ENCODE peak calls at places on chromosome 13, in ten cellular contexts. T is HAP-1, V is fibroblast of pulmonary artery, K is PC-3, F is AG04449, C is hepatocyte, W is foreskin fibroblast, H is left ventricle myocardium inferior, Y is Caco-2, P is thoracic aorta. S is an unnamed sample.

GRCh38 chr13:49367640-49368431 is 76.0 kb downstream of the CAB39L start:
- DNase-seq in F (no peak), T (peak; percentile 47), K (no peak), H (no peak), V (peak; percentile 38), Y (no peak), C (no peak), P (no peak), W (no peak), S (no peak)

GRCh38 chr13:25085125-25085742 is 10.7 kb upstream of the PABPC3 start:
- DNase-seq in W (peak; percentile 12), K (peak; percentile 63), C (peak; percentile 69), Y (peak; percentile 60), F (no peak), H (no peak), P (no peak), V (peak; percentile 49), T (peak; percentile 75), S (no peak)

GRCh38 chr13:21282065-21282464 is 105.6 kb downstream of the MRPL57 start:
- DNase-seq in F (no peak), V (no peak), P (no peak), Y (no peak), W (no peak), H (no peak), K (no peak), T (no peak), C (no peak), S (no peak)

GRCh38 chr13:99559560-99559959 is 58.3 kb downstream of the TM9SF2 start:
- DNase-seq in H (no peak), W (no peak), C (no peak), Y (no peak), T (no peak), K (no peak), P (no peak), F (no peak), V (no peak), S (no peak)

GRCh38 chr13:85590231-85590931 is 208.8 kb downstream of the SLITRK6 start:
- DNase-seq in Y (no peak), V (peak; percentile 6), P (no peak), T (no peak), H (no peak), F (no peak), K (peak; percentile 78), W (no peak), C (no peak), S (no peak)

GRCh38 chr13:68749801-68750200 is 1357.8 kb upstream of the ATXN8OS start:
- DNase-seq in K (peak; percentile 52), C (no peak), F (no peak), V (no peak), T (no peak), W (no peak), Y (no peak), H (no peak), P (no peak), S (no peak)

GRCh38 chr13:85661639-85662038 is 137.6 kb downstream of the SLITRK6 start:
- DNase-seq in Y (no peak), W (no peak), F (no peak), T (no peak), C (no peak), H (no peak), V (no peak), P (no peak), K (no peak), S (no peak)

GRCh38 chr13:34108396-34108795 is 290.4 kb downstream of the RFC3 start:
- DNase-seq in V (peak; percentile 8), F (no peak), C (peak; percentile 19), P (no peak), H (no peak), Y (peak; percentile 30), T (no peak), K (peak; percentile 11), W (no peak), S (no peak)

GRCh38 chr13:82766732-82767321 is 1115.4 kb downstream of the SLITRK1 start:
- DNase-seq in K (no peak), F (no peak), W (no peak), V (no peak), H (no peak), P (no peak), Y (no peak), T (no peak), C (no peak), S (no peak)

GRCh38 chr13:25756251-25756650 is 295.6 kb downstream of the SHISA2 start:
- DNase-seq in C (no peak), H (no peak), V (no peak), K (no peak), T (no peak), P (no peak), F (no peak), W (no peak), Y (no peak), S (no peak)

GRCh38 chr13:110067355-110068175 is 239.4 kb downstream of the COL4A1 start:
- DNase-seq in P (no peak), K (no peak), Y (peak; percentile 19), T (no peak), C (peak; percentile 37), H (peak; percentile 33), W (no peak), F (no peak), V (peak; percentile 31), S (no peak)

GRCh38 chr13:28173793-28174192 is 35.4 kb downstream of the PAN3 start:
- DNase-seq in T (no peak), C (no peak), W (no peak), K (peak; percentile 76), F (no peak), V (no peak), P (no peak), H (no peak), Y (no peak), S (no peak)

GRCh38 chr13:98575009-98575866 is 1.7 kb downstream of the STK24 start:
- DNase-seq in C (no peak), P (no peak), T (no peak), H (no peak), W (no peak), F (no peak), K (no peak), V (no peak), Y (no peak), S (no peak)

GRCh38 chr13:25065974-25066770 is 29.8 kb upstream of the PABPC3 start:
- DNase-seq in H (no peak), T (no peak), C (no peak), W (no peak), F (no peak), Y (no peak), P (no peak), K (no peak), V (no peak), S (no peak)

GRCh38 chr13:70380809-70381208 is 272.6 kb upstream of the KLHL1 start:
- DNase-seq in H (no peak), V (no peak), P (no peak), W (no peak), C (no peak), K (no peak), F (no peak), Y (no peak), T (no peak), S (no peak)

GRCh38 chr13:35475131-35475959 is 1.1 kb downstream of the MAB21L1 start:
- DNase-seq in V (peak; percentile 14), T (peak; percentile 72), K (no peak), H (no peak), W (peak; percentile 76), C (peak; percentile 17), Y (no peak), P (no peak), F (no peak), S (no peak)
- H3K4me3 ChIP-seq in V (peak overlapping the region; percentile 50), T (peak overlapping the region; percentile 45), K (no peak overlapping the region), H (peak overlapping the region; percentile 68), W (peak overlapping the region; percentile 81), C (peak overlapping the region; percentile 20), Y (no peak overlapping the region), P (peak overlapping the region; percentile 66), F (peak overlapping the region; percentile 60), S (peak overlapping the region; percentile 14)

GRCh38 chr13:106484755-106485193 is 50.7 kb downstream of the EFNB2 start:
- DNase-seq in K (no peak), W (no peak), P (no peak), T (no peak), Y (no peak), V (peak; percentile 74), F (no peak), H (no peak), C (no peak), S (peak; percentile 46)
- H3K4me3 ChIP-seq in K (no peak overlapping the region), W (no peak overlapping the region), P (peak overlapping the region; percentile 62), T (no peak overlapping the region), Y (no peak overlapping the region), V (peak overlapping the region; percentile 2), F (no peak overlapping the region), H (peak overlapping the region; percentile 39), C (no peak overlapping the region), S (no peak overlapping the region)

DNA sequence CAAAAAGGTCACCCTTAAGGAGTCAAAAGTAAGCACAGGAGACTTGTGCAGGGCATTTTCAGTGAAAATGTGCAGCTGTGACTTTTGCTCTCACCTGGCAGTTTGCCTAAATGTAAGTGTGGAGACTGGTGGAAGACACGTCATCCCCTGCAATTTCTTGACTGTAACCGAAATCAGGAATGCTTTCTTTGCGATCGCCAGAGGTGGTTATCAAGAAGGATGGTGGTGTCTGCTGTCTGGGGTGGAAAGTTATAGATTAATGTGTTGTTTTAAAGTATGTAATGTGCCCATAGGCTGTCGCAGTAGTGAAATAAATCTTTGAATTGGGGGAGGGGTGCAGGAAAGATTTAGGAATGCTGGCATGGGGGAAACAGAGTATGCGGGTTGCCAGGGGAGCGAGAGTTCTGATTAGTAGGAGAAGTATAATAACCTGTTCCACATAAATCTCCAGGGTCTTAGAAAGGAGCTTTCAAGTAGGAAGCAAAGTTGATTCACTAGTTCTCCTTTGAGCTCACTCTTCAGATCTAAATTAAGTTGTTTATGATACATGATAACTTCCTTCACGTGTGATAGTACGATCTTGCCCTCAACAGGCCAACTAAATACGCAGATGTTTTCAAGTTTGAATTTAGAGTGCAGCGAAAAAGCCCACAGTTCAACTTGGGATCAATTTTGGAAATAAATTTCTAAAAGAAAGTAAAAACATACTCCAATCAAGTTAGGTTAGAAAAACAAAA is 1520.0 kb upstream of the SLC10A2 start:
- DNase-seq in V (peak; percentile 89), W (no peak), K (peak; percentile 73), F (no peak), C (peak; percentile 24), H (no peak), T (no peak), P (no peak), Y (no peak), S (no peak)
- H3K4me3 ChIP-seq in V (peak overlapping the region; percentile 27), W (no peak overlapping the region), K (peak overlapping the region; percentile 58), F (no peak overlapping the region), C (no peak overlapping the region), H (no peak overlapping the region), T (no peak overlapping the region), P (no peak overlapping the region), Y (no peak overlapping the region), S (no peak overlapping the region)

DNA sequence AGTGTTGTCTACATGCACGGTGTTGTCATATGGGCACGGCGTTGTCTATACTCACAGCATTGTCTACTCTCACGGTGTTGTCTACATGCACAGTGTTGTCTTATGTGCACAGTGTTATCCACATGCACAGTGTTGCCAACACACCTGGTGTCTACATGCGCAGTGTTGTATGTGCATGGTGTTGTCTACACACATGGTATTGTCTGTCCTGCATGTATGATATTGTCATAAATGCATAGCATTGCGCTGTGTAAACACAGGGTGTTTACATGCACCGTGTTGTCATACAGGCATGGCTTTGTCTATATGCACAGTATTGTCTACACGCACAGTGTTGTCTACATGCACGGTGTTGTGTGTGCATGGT is 6.8 kb downstream of the ADPRHL1 start:
- DNase-seq in V (no peak), W (no peak), H (no peak), F (no peak), K (no peak), P (no peak), Y (no peak), C (no peak), T (no peak), S (no peak)
- H3K4me3 ChIP-seq in V (no peak overlapping the region), W (no peak overlapping the region), H (peak overlapping the region; percentile 30), F (no peak overlapping the region), K (no peak overlapping the region), P (no peak overlapping the region), Y (no peak overlapping the region), C (no peak overlapping the region), T (no peak overlapping the region), S (no peak overlapping the region)